ENCODE peak calls at places on chromosomes 16 and 17, in seven cellular contexts. C is IMR-90, Y is psoas muscle, G is prostate gland, D is Peyer's patch, N is mammary epithelial cell, B is thoracic aorta. W is an unnamed sample.

GRCh38 chr17:72030067-72030899 is 90.5 kb upstream of the SOX9 start:
- DNase-seq in C (peak; percentile 61), Y (peak; percentile 37), G (no peak), D (peak; percentile 47), N (peak; percentile 53), B (no peak), W (peak; percentile 38)

GRCh38 chr16:67833035-67833417 is 9.1 kb upstream of the THAP11 start:
- DNase-seq in C (peak; percentile 80), Y (no peak), G (no peak), D (no peak), N (peak; percentile 68), B (no peak), W (no peak)

GRCh38 chr17:6669479-6670212 is 18.1 kb downstream of the C17orf100 start:
- DNase-seq in C (no peak), Y (no peak), G (no peak), D (peak; percentile 34), N (peak; percentile 95), B (no peak), W (no peak)

GRCh38 chr17:2054262-2054739 is 602 bp upstream of the HIC1 start:
- DNase-seq in C (peak; percentile 55), Y (no peak), G (no peak), D (peak; percentile 61), N (peak; percentile 44), B (no peak), W (peak; percentile 66)

GRCh38 chr17:79671387-79671752 is 59.4 kb upstream of the ENPP7 start:
- DNase-seq in C (no peak), Y (no peak), G (no peak), D (no peak), N (no peak), B (no peak), W (no peak)

GRCh38 chr16:23182206-23182674 is 305 bp upstream of the SCNN1G start:
- DNase-seq in C (peak; percentile 25), Y (peak; percentile 71), G (peak; percentile 90), D (peak; percentile 90), N (peak; percentile 88), B (no peak), W (peak; percentile 93)

GRCh38 chr16:27852681-27853080 is 210.8 kb downstream of the GSG1L start:
- DNase-seq in C (no peak), Y (no peak), G (no peak), D (peak; percentile 14), N (no peak), B (no peak), W (no peak)

GRCh38 chr16:13439766-13440165 is 480.2 kb upstream of the ERCC4 start:
- DNase-seq in C (no peak), Y (no peak), G (no peak), D (no peak), N (no peak), B (no peak), W (no peak)

DNA sequence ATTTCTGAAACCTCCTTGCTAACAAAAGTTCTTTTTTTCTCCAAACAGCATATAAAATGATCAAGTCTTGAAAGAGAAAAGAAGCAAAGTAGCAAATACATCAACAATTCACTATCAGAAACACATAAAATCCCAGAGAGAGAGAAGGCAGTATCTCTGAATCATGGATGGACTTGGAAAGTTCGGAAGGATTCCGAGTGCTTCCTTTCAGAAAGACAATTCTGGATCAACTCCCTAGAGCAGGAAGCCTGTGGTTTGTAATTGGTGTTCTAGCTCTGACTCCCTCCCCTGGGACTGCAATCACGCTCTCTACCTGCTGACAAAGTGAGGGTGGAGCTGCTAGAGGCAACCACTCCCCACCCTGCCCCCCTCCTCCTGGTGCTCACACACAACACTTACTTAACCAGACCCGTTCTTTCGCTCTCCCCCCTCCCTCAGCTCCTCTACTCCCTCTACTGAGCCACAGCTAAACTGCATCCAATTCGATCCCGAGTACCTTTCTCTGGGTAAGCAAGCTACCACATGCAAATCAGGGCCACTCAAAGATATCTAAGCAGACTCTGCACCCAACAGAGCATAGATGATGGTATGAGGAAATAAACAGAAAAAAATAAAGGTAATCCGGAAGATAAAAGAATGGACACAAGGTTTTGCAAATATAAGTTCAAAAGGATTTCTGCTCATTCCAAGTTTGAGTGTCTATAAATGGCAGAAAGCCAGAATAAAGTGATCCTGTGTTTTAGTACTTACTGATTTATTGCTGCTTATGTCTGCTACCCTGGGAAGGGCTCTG is at the start of gene RNF43:
- DNase-seq in C (peak; percentile 71), Y (peak; percentile 69), G (peak; percentile 99), D (peak; percentile 98), N (peak; percentile 98), B (peak; percentile 58), W (peak; percentile 83)
- H3K4me3 ChIP-seq in C (peak within 1 kb of the TSS; percentile 8), Y (peak within 1 kb of the TSS; percentile 58), G (peak within 1 kb of the TSS; percentile 40), D (peak within 1 kb of the TSS; percentile 25), N (peak within 1 kb of the TSS; percentile 75), B (peak within 1 kb of the TSS; percentile 60), W (peak within 1 kb of the TSS; percentile 33)

GRCh38 chr16:89111263-89111662 is 17.6 kb downstream of the ACSF3 start:
- DNase-seq in C (no peak), Y (no peak), G (no peak), D (peak; percentile 37), N (no peak), B (no peak), W (peak; percentile 57)

GRCh38 chr16:89113152-89113547 is 19.5 kb downstream of the ACSF3 start:
- DNase-seq in C (no peak), Y (no peak), G (no peak), D (no peak), N (no peak), B (no peak), W (no peak)

GRCh38 chr16:89113661-89114060 is 20.0 kb downstream of the ACSF3 start:
- DNase-seq in C (no peak), Y (peak; percentile 11), G (no peak), D (peak; percentile 81), N (no peak), B (no peak), W (peak; percentile 75)

GRCh38 chr16:89114159-89114981 is 20.7 kb downstream of the ACSF3 start:
- DNase-seq in C (no peak), Y (peak; percentile 11), G (no peak), D (peak; percentile 49), N (no peak), B (no peak), W (peak; percentile 76)

DNA sequence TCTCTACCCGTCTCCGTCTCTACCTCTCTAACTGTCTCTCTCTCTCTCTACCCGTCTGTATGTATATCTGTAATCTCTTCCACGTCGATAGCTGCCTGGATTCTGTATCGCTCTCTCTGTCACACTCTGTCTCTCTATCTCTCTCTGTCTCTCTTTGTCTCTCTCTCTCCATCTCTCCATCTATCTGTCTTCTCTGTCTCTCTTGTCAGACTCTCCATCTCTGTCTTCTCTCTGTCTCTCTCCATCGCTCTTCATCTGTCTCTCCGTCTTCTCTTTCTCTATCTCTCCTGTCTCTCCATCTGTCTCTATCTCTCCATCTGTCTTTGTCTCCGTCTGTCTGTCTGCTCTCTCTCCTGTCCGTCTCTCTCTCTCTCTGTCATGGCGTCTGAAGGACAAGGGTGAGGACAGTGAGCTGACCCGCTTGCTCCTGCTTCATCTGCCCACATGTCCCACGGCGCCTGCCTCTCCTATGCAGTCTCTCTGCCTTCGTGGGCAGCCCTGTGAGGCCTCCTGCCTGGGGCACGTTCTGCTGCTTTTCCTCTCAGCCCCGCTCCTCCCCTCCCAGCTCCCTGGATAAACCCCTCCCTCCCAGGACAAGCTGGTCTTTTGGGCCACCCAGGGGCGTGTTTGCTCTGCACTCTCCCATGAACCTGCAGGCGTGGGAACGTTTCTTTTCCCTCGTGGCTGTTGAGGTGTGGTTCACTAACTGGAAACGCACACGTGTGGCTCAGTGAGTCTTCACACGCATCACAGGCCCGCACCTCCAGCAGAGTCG is 18.9 kb downstream of the ACSF3 start:
- DNase-seq in C (no peak), Y (no peak), G (no peak), D (no peak), N (no peak), B (no peak), W (peak; percentile 24)
- H3K36me3 ChIP-seq in C (peaks cover 53% of the 10 kb centered on the region), Y (no peaks in the 10 kb centered on the region), G (no peaks in the 10 kb centered on the region), D (peaks cover 77% of the 10 kb centered on the region), N (peaks cover 2% of the 10 kb centered on the region), B (peaks cover 51% of the 10 kb centered on the region), W (no peaks in the 10 kb centered on the region)

DNA sequence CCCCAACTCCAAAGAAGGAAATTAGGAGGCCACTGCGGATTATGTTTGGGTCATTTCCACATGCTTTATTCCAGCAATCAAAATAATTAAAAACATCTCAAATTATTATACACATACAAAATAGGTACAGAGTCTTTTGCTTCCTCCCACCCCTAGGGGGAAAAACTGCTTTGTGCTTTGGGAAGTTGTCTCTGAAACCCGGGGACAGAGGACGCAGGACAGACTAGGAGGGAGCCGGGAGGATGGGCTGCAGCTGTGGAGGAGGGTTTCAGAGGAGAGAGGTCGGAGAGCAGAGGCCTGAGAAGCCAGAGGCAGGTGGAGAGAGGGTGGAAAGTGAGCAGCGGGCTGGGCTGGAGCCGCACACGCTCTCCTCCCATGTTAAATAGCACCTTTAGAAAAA is 17.4 kb downstream of the COL1A1 start:
- DNase-seq in C (peak; percentile 45), Y (no peak), G (no peak), D (no peak), N (no peak), B (no peak), W (peak; percentile 28)
- TF ChIP-seq CTCF in C (peak; percentile 21), Y (no peak), G (no peak), D (no peak), N (no peak), B (peak; percentile 27), W (no peak)

GRCh38 chr16:2471653-2472487 is 773 bp downstream of the NTN3 start:
- DNase-seq in C (no peak), Y (no peak), G (no peak), D (no peak), N (no peak), B (no peak), W (no peak)
- H3K4me3 ChIP-seq in C (peak overlapping the region; percentile 27), Y (peak overlapping the region; percentile 51), G (peak overlapping the region; percentile 24), D (no peak overlapping the region), N (no peak overlapping the region), B (peak overlapping the region; percentile 47), W (peak overlapping the region; percentile 1)

W was measured in left lung.